ENCODE peak calls at places on chromosomes 2 and 18, in ten cellular contexts. M is stimulated activated CD4-positive, alpha-beta T cell treated with anti-CD3 and anti-CD28 coated beads, Interleukin-1b, Interleukin-23, amount 100 ng/mL, for 24 hours; G is right lobe of liver; E is ovary; Q is G401; S is AG08395; O is gastrocnemius medialis; I is T-helper 22 cell; V is IMR-90; C is activated T-cell treated with anti-CD3 and anti-CD28 coated beads for 1 hour. Y is an unnamed sample.

GRCh38 chr2:32792416-32792815 is 154.3 kb upstream of the LTBP1 start:
- DNase-seq in S (no peak), V (no peak), E (no peak), C (no peak), M (no peak), O (no peak), Q (no peak), G (no peak), I (no peak), Y (no peak)

GRCh38 chr18:58615150-58616132 is 13.4 kb downstream of the ALPK2 start:
- DNase-seq in V (peak; percentile 30), C (peak; percentile 32), O (peak; percentile 50), E (no peak), I (peak; percentile 45), S (no peak), Q (no peak), G (no peak), M (peak; percentile 35), Y (no peak)

GRCh38 chr2:187499941-187500532 is 52.0 kb upstream of the CALCRL start:
- DNase-seq in G (no peak), I (no peak), Q (peak; percentile 30), E (peak; percentile 35), O (no peak), C (no peak), S (peak; percentile 50), M (no peak), V (peak; percentile 66), Y (no peak)

GRCh38 chr18:22005191-22005824 is 164.1 kb upstream of the GATA6 start:
- DNase-seq in E (no peak), O (no peak), C (no peak), Q (peak; percentile 15), V (peak; percentile 7), I (no peak), G (no peak), S (no peak), M (no peak), Y (no peak)

GRCh38 chr18:51196811-51197660 is 445 bp downstream of the MEX3C start:
- DNase-seq in I (peak; percentile 17), C (no peak), S (peak; percentile 37), M (no peak), G (peak; percentile 78), V (peak; percentile 51), O (peak; percentile 25), E (peak; percentile 40), Q (peak; percentile 46), Y (peak; percentile 29)

GRCh38 chr2:40242315-40242714 is 209.6 kb downstream of the SLC8A1 start:
- DNase-seq in G (no peak), C (no peak), I (no peak), S (no peak), E (no peak), Q (no peak), O (no peak), V (no peak), M (no peak), Y (no peak)

GRCh38 chr2:150548527-150548926 is 61.1 kb upstream of the RND3 start:
- DNase-seq in M (no peak), G (no peak), E (no peak), Q (peak; percentile 7), I (no peak), V (peak; percentile 39), S (no peak), O (no peak), C (no peak), Y (peak; percentile 19)

GRCh38 chr2:236137066-236137465 is 31.1 kb downstream of the GBX2 start:
- DNase-seq in O (no peak), I (no peak), V (no peak), Q (no peak), E (no peak), C (no peak), S (no peak), M (no peak), G (no peak), Y (no peak)

GRCh38 chr2:238418196-238418998 is 8.3 kb upstream of the ASB1 start:
- DNase-seq in C (no peak), O (no peak), V (peak; percentile 69), Q (no peak), M (no peak), S (no peak), G (no peak), I (no peak), E (no peak), Y (no peak)

GRCh38 chr2:191854385-191855372 is 7.8 kb upstream of the CAVIN2 start:
- DNase-seq in I (no peak), M (no peak), Q (no peak), S (peak; percentile 34), O (no peak), G (no peak), C (no peak), E (no peak), V (no peak), Y (no peak)

GRCh38 chr18:76747676-76748075 is 74.7 kb upstream of the ZNF236 start:
- DNase-seq in V (no peak), E (no peak), S (no peak), O (no peak), Q (no peak), I (no peak), G (no peak), C (no peak), M (no peak), Y (no peak)

GRCh38 chr2:178650554-178650953 is 156.7 kb downstream of the TTN start:
- DNase-seq in I (no peak), C (no peak), S (no peak), M (no peak), G (no peak), E (no peak), Q (no peak), O (peak; percentile 20), V (no peak), Y (no peak)

GRCh38 chr2:600542-601386 is 76.4 kb downstream of the TMEM18 start:
- DNase-seq in O (no peak), G (no peak), M (no peak), V (no peak), I (no peak), C (no peak), E (no peak), Q (no peak), S (no peak), Y (no peak)

GRCh38 chr2:127115471-127116199 is 8.7 kb upstream of the BIN1 start:
- DNase-seq in Q (no peak), C (no peak), V (no peak), M (no peak), E (no peak), G (peak; percentile 71), I (no peak), S (no peak), O (no peak), Y (no peak)

GRCh38 chr2:239589270-239589825 is 188.5 kb upstream of the HDAC4 start:
- DNase-seq in O (no peak), V (no peak), I (no peak), C (no peak), S (no peak), G (peak; percentile 22), M (no peak), E (no peak), Q (no peak), Y (no peak)

GRCh38 chr2:41966431-41966893 is 81.4 kb upstream of the PKDCC start:
- DNase-seq in I (no peak), G (peak; percentile 80), Q (no peak), M (no peak), S (peak; percentile 95), V (peak; percentile 96), E (peak; percentile 75), C (no peak), O (peak; percentile 72), Y (peak; percentile 47)

GRCh38 chr2:189276277-189276676 is 96.7 kb upstream of the COL5A2 start:
- DNase-seq in I (no peak), V (peak; percentile 97), S (peak; percentile 24), M (no peak), E (no peak), C (no peak), Q (no peak), G (no peak), O (no peak), Y (no peak)

GRCh38 chr2:203535078-203535783 is at the start of gene RAPH1:
- DNase-seq in S (peak; percentile 88), V (peak; percentile 82), I (peak; percentile 23), Q (peak; percentile 70), E (peak; percentile 73), O (peak; percentile 68), M (peak; percentile 27), G (peak; percentile 93), C (peak; percentile 43), Y (peak; percentile 86)

GRCh38 chr2:143399679-143400078 is 270.5 kb downstream of the ARHGAP15 start:
- DNase-seq in I (no peak), G (no peak), O (no peak), E (no peak), C (no peak), S (no peak), M (no peak), Q (no peak), V (peak; percentile 20), Y (no peak)

GRCh38 chr2:119218478-119219064 is 5.1 kb upstream of the STEAP3 start:
- DNase-seq in M (no peak), Q (peak; percentile 94), G (peak; percentile 79), C (no peak), E (peak; percentile 46), V (peak; percentile 74), I (no peak), O (peak; percentile 69), S (peak; percentile 78), Y (no peak)

GRCh38 chr2:105301646-105302045 is 27.9 kb downstream of the TGFBRAP1 start:
- DNase-seq in G (no peak), C (no peak), S (no peak), O (no peak), E (no peak), I (no peak), V (no peak), M (no peak), Q (no peak), Y (no peak)

GRCh38 chr2:58427572-58428285 is 186.6 kb upstream of the FANCL start:
- DNase-seq in C (no peak), I (no peak), V (peak; percentile 15), S (peak; percentile 15), O (no peak), M (no peak), E (peak; percentile 23), Q (no peak), G (no peak), Y (peak; percentile 19)

GRCh38 chr2:154688373-154688772 is 10.1 kb upstream of the KCNJ3 start:
- DNase-seq in C (no peak), G (no peak), M (no peak), V (no peak), I (no peak), O (no peak), E (no peak), S (no peak), Q (no peak), Y (no peak)

GRCh38 chr18:11751305-11752115 is 62.4 kb downstream of the GNAL start:
- DNase-seq in Q (no peak), O (no peak), V (no peak), G (no peak), S (no peak), M (no peak), C (no peak), I (no peak), E (no peak), Y (no peak)

GRCh38 chr2:136238552-136239346 is 120.8 kb upstream of the CXCR4 start:
- DNase-seq in E (no peak), Q (no peak), G (no peak), M (no peak), O (no peak), C (peak; percentile 28), V (peak; percentile 4), I (peak; percentile 47), S (peak; percentile 6), Y (no peak)

GRCh38 chr2:72579595-72580180 is 246.1 kb downstream of the EXOC6B start:
- DNase-seq in S (peak; percentile 29), E (no peak), G (no peak), V (peak; percentile 64), Q (peak; percentile 68), M (no peak), C (no peak), I (no peak), O (no peak), Y (no peak)

GRCh38 chr2:22885245-22885644 is 499.7 kb upstream of the KLHL29 start:
- DNase-seq in V (no peak), M (no peak), S (no peak), C (no peak), Q (no peak), G (no peak), O (no peak), I (no peak), E (no peak), Y (no peak)

GRCh38 chr2:15337996-15338666 is 223.0 kb downstream of the NBAS start:
- DNase-seq in Q (no peak), V (no peak), S (no peak), E (no peak), O (no peak), C (no peak), I (no peak), M (no peak), G (no peak), Y (no peak)

Y was measured in 8988T.